ENCODE peak calls at places on chromosomes 1 and 21, in six cellular contexts. One of them, this sample, is unnamed.
A peak's percentile ranks its signal among the peaks of the same experiment; 100 is the strongest.

GRCh38 chr1:182781849-182782586 is 7.6 kb upstream of the NPL start:
- DNase-seq in IMR-90: peak; percentile 31
- DNase-seq in tibial nerve: peak; percentile 70
- DNase-seq in tibial artery: peak; percentile 51
- DNase-seq in ovary: peak; percentile 51
- DNase-seq in right lobe of liver: peak; percentile 60
- DNase-seq in this sample: peak; percentile 92

GRCh38 chr1:197319631-197320030 is 51.6 kb downstream of the CRB1 start:
- DNase-seq in IMR-90: no peak
- DNase-seq in tibial nerve: no peak
- DNase-seq in tibial artery: no peak
- DNase-seq in ovary: no peak
- DNase-seq in right lobe of liver: no peak
- DNase-seq in this sample: no peak

GRCh38 chr21:43733529-43734071 is 14.7 kb downstream of the PDXK start:
- DNase-seq in IMR-90: peak; percentile 79
- DNase-seq in tibial nerve: peak; percentile 59
- DNase-seq in tibial artery: no peak
- DNase-seq in ovary: no peak
- DNase-seq in right lobe of liver: no peak
- DNase-seq in this sample: no peak

GRCh38 chr1:234188454-234188792 is 184.8 kb upstream of the COA6 start:
- DNase-seq in IMR-90: no peak
- DNase-seq in tibial nerve: no peak
- DNase-seq in tibial artery: no peak
- DNase-seq in ovary: no peak
- DNase-seq in right lobe of liver: no peak
- DNase-seq in this sample: peak; percentile 78

GRCh38 chr1:167328762-167329483 is 108.2 kb downstream of the POU2F1 start:
- DNase-seq in IMR-90: peak; percentile 0
- DNase-seq in tibial nerve: no peak
- DNase-seq in tibial artery: no peak
- DNase-seq in ovary: no peak
- DNase-seq in right lobe of liver: no peak
- DNase-seq in this sample: peak; percentile 22

GRCh38 chr21:42436914-42437313 is 33.2 kb downstream of the UBASH3A start:
- DNase-seq in IMR-90: no peak
- DNase-seq in tibial nerve: no peak
- DNase-seq in tibial artery: no peak
- DNase-seq in ovary: no peak
- DNase-seq in right lobe of liver: no peak
- DNase-seq in this sample: no peak

GRCh38 chr1:29708381-29708780 is 472.1 kb downstream of the PTPRU start:
- DNase-seq in IMR-90: peak; percentile 69
- DNase-seq in tibial nerve: no peak
- DNase-seq in tibial artery: no peak
- DNase-seq in ovary: no peak
- DNase-seq in right lobe of liver: no peak
- DNase-seq in this sample: peak; percentile 65

GRCh38 chr1:174682419-174683008 is 234.8 kb downstream of the GPR52 start:
- DNase-seq in IMR-90: peak; percentile 93
- DNase-seq in tibial nerve: no peak
- DNase-seq in tibial artery: no peak
- DNase-seq in ovary: no peak
- DNase-seq in right lobe of liver: no peak
- DNase-seq in this sample: no peak

GRCh38 chr1:201084171-201084766 is 28.0 kb downstream of the CACNA1S start:
- DNase-seq in IMR-90: no peak
- DNase-seq in tibial nerve: no peak
- DNase-seq in tibial artery: no peak
- DNase-seq in ovary: no peak
- DNase-seq in right lobe of liver: no peak
- DNase-seq in this sample: no peak

GRCh38 chr1:50214764-50215163 is 106.0 kb downstream of the ELAVL4 start:
- DNase-seq in IMR-90: no peak
- DNase-seq in tibial nerve: no peak
- DNase-seq in tibial artery: no peak
- DNase-seq in ovary: no peak
- DNase-seq in right lobe of liver: peak; percentile 86
- DNase-seq in this sample: no peak

GRCh38 chr1:229563701-229564100 is 5.2 kb upstream of the ABCB10 start:
- DNase-seq in IMR-90: peak; percentile 77
- DNase-seq in tibial nerve: no peak
- DNase-seq in tibial artery: peak; percentile 70
- DNase-seq in ovary: no peak
- DNase-seq in right lobe of liver: no peak
- DNase-seq in this sample: no peak

GRCh38 chr1:50599546-50599945 is 176.3 kb upstream of the DMRTA2 start:
- DNase-seq in IMR-90: no peak
- DNase-seq in tibial nerve: no peak
- DNase-seq in tibial artery: no peak
- DNase-seq in ovary: no peak
- DNase-seq in right lobe of liver: no peak
- DNase-seq in this sample: no peak

GRCh38 chr1:107648071-107648470 is 316.9 kb downstream of the VAV3 start:
- DNase-seq in IMR-90: peak; percentile 78
- DNase-seq in tibial nerve: no peak
- DNase-seq in tibial artery: no peak
- DNase-seq in ovary: no peak
- DNase-seq in right lobe of liver: no peak
- DNase-seq in this sample: no peak

GRCh38 chr21:33441489-33442477 is 38.0 kb downstream of the TMEM50B start:
- DNase-seq in IMR-90: peak; percentile 94
- DNase-seq in tibial nerve: no peak
- DNase-seq in tibial artery: peak; percentile 47
- DNase-seq in ovary: no peak
- DNase-seq in right lobe of liver: no peak
- DNase-seq in this sample: peak; percentile 44

GRCh38 chr1:197869502-197869890 is 32.9 kb upstream of the C1orf53 start:
- DNase-seq in IMR-90: no peak
- DNase-seq in tibial nerve: no peak
- DNase-seq in tibial artery: no peak
- DNase-seq in ovary: no peak
- DNase-seq in right lobe of liver: no peak
- DNase-seq in this sample: no peak

GRCh38 chr1:179938752-179939151 is 15.9 kb upstream of the CEP350 start:
- DNase-seq in IMR-90: peak; percentile 36
- DNase-seq in tibial nerve: no peak
- DNase-seq in tibial artery: no peak
- DNase-seq in ovary: no peak
- DNase-seq in right lobe of liver: no peak
- DNase-seq in this sample: no peak

GRCh38 chr1:53321776-53322602 is 5.9 kb downstream of the LRP8 start:
- DNase-seq in IMR-90: no peak
- DNase-seq in tibial nerve: no peak
- DNase-seq in tibial artery: no peak
- DNase-seq in ovary: no peak
- DNase-seq in right lobe of liver: no peak
- DNase-seq in this sample: no peak

GRCh38 chr1:14571810-14572767 is 26.4 kb upstream of the KAZN start:
- DNase-seq in IMR-90: no peak
- DNase-seq in tibial nerve: no peak
- DNase-seq in tibial artery: no peak
- DNase-seq in ovary: no peak
- DNase-seq in right lobe of liver: no peak
- DNase-seq in this sample: peak; percentile 20

GRCh38 chr1:43783671-43784205 is 76.4 kb downstream of the ST3GAL3 start:
- DNase-seq in IMR-90: peak; percentile 51
- DNase-seq in tibial nerve: no peak
- DNase-seq in tibial artery: no peak
- DNase-seq in ovary: no peak
- DNase-seq in right lobe of liver: no peak
- DNase-seq in this sample: peak; percentile 18

GRCh38 chr1:117559139-117559538 is 46.7 kb upstream of the TENT5C start:
- DNase-seq in IMR-90: no peak
- DNase-seq in tibial nerve: no peak
- DNase-seq in tibial artery: no peak
- DNase-seq in ovary: no peak
- DNase-seq in right lobe of liver: no peak
- DNase-seq in this sample: no peak

GRCh38 chr21:28768753-28769152 is 223.9 kb downstream of the LTN1 start:
- DNase-seq in IMR-90: no peak
- DNase-seq in tibial nerve: no peak
- DNase-seq in tibial artery: no peak
- DNase-seq in ovary: no peak
- DNase-seq in right lobe of liver: no peak
- DNase-seq in this sample: no peak

GRCh38 chr1:44812822-44813543 is 4.7 kb downstream of the BTBD19 start:
- DNase-seq in IMR-90: no peak
- DNase-seq in tibial nerve: no peak
- DNase-seq in tibial artery: peak; percentile 19
- DNase-seq in ovary: no peak
- DNase-seq in right lobe of liver: peak; percentile 71
- DNase-seq in this sample: no peak

GRCh38 chr21:42343963-42344510 is 6.8 kb downstream of the TFF2 start:
- DNase-seq in IMR-90: no peak
- DNase-seq in tibial nerve: no peak
- DNase-seq in tibial artery: no peak
- DNase-seq in ovary: no peak
- DNase-seq in right lobe of liver: no peak
- DNase-seq in this sample: no peak

GRCh38 chr1:225454733-225455132 is 26.9 kb upstream of the LBR start:
- DNase-seq in IMR-90: peak; percentile 89
- DNase-seq in tibial nerve: no peak
- DNase-seq in tibial artery: peak; percentile 41
- DNase-seq in ovary: no peak
- DNase-seq in right lobe of liver: no peak
- DNase-seq in this sample: no peak

GRCh38 chr1:204241914-204242313 is 28.1 kb upstream of the GOLT1A start:
- DNase-seq in IMR-90: no peak
- DNase-seq in tibial nerve: no peak
- DNase-seq in tibial artery: no peak
- DNase-seq in ovary: no peak
- DNase-seq in right lobe of liver: no peak
- DNase-seq in this sample: no peak

GRCh38 chr1:246577720-246578106 is 11.5 kb downstream of the CNST start:
- DNase-seq in IMR-90: peak; percentile 38
- DNase-seq in tibial nerve: no peak
- DNase-seq in tibial artery: no peak
- DNase-seq in ovary: no peak
- DNase-seq in right lobe of liver: no peak
- DNase-seq in this sample: no peak

GRCh38 chr1:234519506-234519905 is 40.5 kb upstream of the TARBP1 start:
- DNase-seq in IMR-90: no peak
- DNase-seq in tibial nerve: no peak
- DNase-seq in tibial artery: no peak
- DNase-seq in ovary: no peak
- DNase-seq in right lobe of liver: no peak
- DNase-seq in this sample: no peak

GRCh38 chr1:55747285-55747890 is 532.2 kb upstream of the USP24 start:
- DNase-seq in IMR-90: peak; percentile 76
- DNase-seq in tibial nerve: no peak
- DNase-seq in tibial artery: no peak
- DNase-seq in ovary: no peak
- DNase-seq in right lobe of liver: no peak
- DNase-seq in this sample: no peak

DNA sequence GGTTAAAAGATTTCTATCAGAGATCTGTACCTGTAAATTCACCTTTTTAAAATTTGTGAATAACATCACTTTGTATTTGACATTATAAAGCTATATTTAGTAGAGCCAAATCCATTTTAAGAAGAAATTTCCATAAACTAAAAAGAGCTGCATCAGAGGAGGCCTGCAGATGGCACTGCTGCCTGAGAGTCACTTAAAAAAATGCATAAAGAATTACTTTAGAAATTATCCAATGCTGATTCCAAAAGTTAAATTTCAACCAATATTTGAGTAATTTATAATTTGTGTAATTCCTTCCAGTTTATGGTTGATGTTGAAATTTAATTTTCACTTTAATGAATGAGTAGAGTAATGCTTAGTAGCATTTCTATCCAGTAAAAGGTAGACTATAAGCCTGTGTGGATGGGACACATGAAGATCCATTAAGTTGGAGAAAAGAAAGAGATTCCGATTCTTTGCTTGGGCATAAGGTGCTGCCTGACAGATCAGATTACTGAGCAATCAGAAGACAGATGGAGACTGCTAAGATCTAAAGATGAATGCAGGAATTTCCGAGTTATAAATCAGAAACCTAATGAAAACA is 20.7 kb upstream of the RPE65 start:
- DNase-seq in IMR-90: peak; percentile 41
- DNase-seq in tibial nerve: no peak
- DNase-seq in tibial artery: no peak
- DNase-seq in ovary: no peak
- DNase-seq in right lobe of liver: no peak
- DNase-seq in this sample: no peak
- TF ChIP-seq CTCF in IMR-90: peak; percentile 73
- TF ChIP-seq CTCF in tibial nerve: peak; percentile 38
- TF ChIP-seq CTCF in tibial artery: peak; percentile 40
- TF ChIP-seq CTCF in ovary: no peak
- TF ChIP-seq CTCF in right lobe of liver: peak; percentile 25
- TF ChIP-seq CTCF in this sample: peak; percentile 52

GRCh38 chr1:46448109-46448911 is 41.3 kb upstream of the DMBX1 start:
- DNase-seq in IMR-90: no peak
- DNase-seq in tibial nerve: no peak
- DNase-seq in tibial artery: no peak
- DNase-seq in ovary: no peak
- DNase-seq in right lobe of liver: no peak
- DNase-seq in this sample: no peak
- H3K4me1 ChIP-seq in IMR-90: no peaks in the 10 kb centered on the region
- H3K4me1 ChIP-seq in tibial nerve: no peaks in the 10 kb centered on the region
- H3K4me1 ChIP-seq in tibial artery: peaks cover 13% of the 10 kb centered on the region
- H3K4me1 ChIP-seq in ovary: no peaks in the 10 kb centered on the region
- H3K4me1 ChIP-seq in right lobe of liver: no peaks in the 10 kb centered on the region
- H3K4me1 ChIP-seq in this sample: no peaks in the 10 kb centered on the region

DNA sequence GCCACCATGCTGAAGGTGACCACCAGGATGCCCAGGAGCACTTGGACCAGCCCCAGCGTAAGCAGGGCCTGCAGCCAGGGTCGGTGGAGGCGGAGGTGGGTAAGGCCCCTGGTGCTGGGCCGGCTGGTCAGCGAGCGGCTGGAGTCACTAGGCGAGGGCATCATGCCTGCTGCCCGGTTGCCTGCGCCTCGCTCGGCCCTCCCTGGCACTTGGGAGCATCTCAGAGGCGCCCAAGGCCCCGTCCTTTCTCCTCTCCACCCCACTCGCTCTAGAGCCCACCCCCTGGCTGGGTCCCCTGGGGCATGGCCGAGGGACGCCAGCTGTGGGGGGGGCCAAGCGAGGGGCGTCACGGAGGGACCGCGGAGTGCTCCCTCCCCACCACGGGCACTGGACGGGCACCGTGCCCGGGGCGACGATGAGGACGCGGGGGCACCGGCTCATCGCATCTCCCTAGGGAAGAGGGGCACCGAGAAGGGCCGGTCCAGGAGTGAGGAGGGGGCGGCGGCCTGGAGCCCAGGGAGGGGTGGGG is 505 bp downstream of the ENTREP3 start:
- DNase-seq in IMR-90: no peak
- DNase-seq in tibial nerve: no peak
- DNase-seq in tibial artery: peak; percentile 29
- DNase-seq in ovary: peak; percentile 51
- DNase-seq in right lobe of liver: no peak
- DNase-seq in this sample: peak; percentile 46
- H3K4me3 ChIP-seq in IMR-90: peak overlapping the region; percentile 71
- H3K4me3 ChIP-seq in tibial nerve: peak overlapping the region; percentile 80
- H3K4me3 ChIP-seq in tibial artery: peak overlapping the region; percentile 74
- H3K4me3 ChIP-seq in ovary: peak overlapping the region; percentile 73
- H3K4me3 ChIP-seq in right lobe of liver: peak overlapping the region; percentile 84
- H3K4me3 ChIP-seq in this sample: peak overlapping the region; percentile 85

GRCh38 chr21:30740462-30740861 is 6.6 kb downstream of the KRTAP21-2 start:
- DNase-seq in IMR-90: no peak
- DNase-seq in tibial nerve: no peak
- DNase-seq in tibial artery: no peak
- DNase-seq in ovary: no peak
- DNase-seq in right lobe of liver: no peak
- DNase-seq in this sample: no peak
- TF ChIP-seq CTCF in IMR-90: no peak
- TF ChIP-seq CTCF in tibial nerve: no peak
- TF ChIP-seq CTCF in tibial artery: no peak
- TF ChIP-seq CTCF in ovary: no peak
- TF ChIP-seq CTCF in right lobe of liver: no peak
- TF ChIP-seq CTCF in this sample: no peak